ENCODE peak calls at places on chromosomes 4 and X, in ten cellular contexts. One of them, this sample, is unnamed.
A peak's percentile ranks its signal among the peaks of the same experiment; 100 is the strongest.

GRCh38 chrX:41971346-41971745 is 48.0 kb upstream of the CASK start:
- DNase-seq in CD8-positive, alpha-beta T cell: no peak
- DNase-seq in tibial artery: no peak
- DNase-seq in mucosa of descending colon: no peak
- DNase-seq in mammary epithelial cell: no peak
- DNase-seq in endothelial cell of umbilical vein: no peak
- DNase-seq in endodermal cell: no peak
- DNase-seq in BE2C: no peak
- DNase-seq in pancreas: no peak
- DNase-seq in body of pancreas: no peak
- DNase-seq in this sample: no peak

GRCh38 chrX:15233416-15234015 is 36.4 kb downstream of the ASB9 start:
- DNase-seq in body of pancreas: no peak
- DNase-seq in mammary epithelial cell: no peak
- DNase-seq in endodermal cell: no peak
- DNase-seq in tibial artery: no peak
- DNase-seq in mucosa of descending colon: no peak
- DNase-seq in BE2C: no peak
- DNase-seq in pancreas: no peak
- DNase-seq in endothelial cell of umbilical vein: no peak
- DNase-seq in CD8-positive, alpha-beta T cell: no peak
- DNase-seq in this sample: no peak

GRCh38 chr4:76250962-76251361 is 559 bp upstream of the FAM47E start:
- DNase-seq in tibial artery: no peak
- DNase-seq in mammary epithelial cell: no peak
- DNase-seq in mucosa of descending colon: no peak
- DNase-seq in body of pancreas: peak; percentile 33
- DNase-seq in endothelial cell of umbilical vein: peak; percentile 10
- DNase-seq in CD8-positive, alpha-beta T cell: no peak
- DNase-seq in pancreas: no peak
- DNase-seq in BE2C: no peak
- DNase-seq in endodermal cell: no peak
- DNase-seq in this sample: no peak

GRCh38 chrX:137428251-137428661 is 137.7 kb upstream of the ZIC3 start:
- DNase-seq in body of pancreas: no peak
- DNase-seq in pancreas: no peak
- DNase-seq in CD8-positive, alpha-beta T cell: no peak
- DNase-seq in BE2C: no peak
- DNase-seq in endodermal cell: peak; percentile 88
- DNase-seq in mucosa of descending colon: no peak
- DNase-seq in mammary epithelial cell: no peak
- DNase-seq in endothelial cell of umbilical vein: no peak
- DNase-seq in tibial artery: no peak
- DNase-seq in this sample: no peak

GRCh38 chr4:47642985-47643745 is 158.1 kb downstream of the ATP10D start:
- DNase-seq in tibial artery: no peak
- DNase-seq in body of pancreas: no peak
- DNase-seq in mucosa of descending colon: no peak
- DNase-seq in mammary epithelial cell: no peak
- DNase-seq in endothelial cell of umbilical vein: no peak
- DNase-seq in pancreas: no peak
- DNase-seq in BE2C: no peak
- DNase-seq in CD8-positive, alpha-beta T cell: no peak
- DNase-seq in endodermal cell: no peak
- DNase-seq in this sample: peak; percentile 61

GRCh38 chr4:106892786-106893185 is 143.3 kb downstream of the DKK2 start:
- DNase-seq in endothelial cell of umbilical vein: no peak
- DNase-seq in mucosa of descending colon: peak; percentile 19
- DNase-seq in BE2C: no peak
- DNase-seq in pancreas: no peak
- DNase-seq in CD8-positive, alpha-beta T cell: no peak
- DNase-seq in mammary epithelial cell: no peak
- DNase-seq in tibial artery: peak; percentile 48
- DNase-seq in body of pancreas: no peak
- DNase-seq in endodermal cell: no peak
- DNase-seq in this sample: no peak

GRCh38 chr4:304987-305680 is at the start of gene ZNF732:
- DNase-seq in CD8-positive, alpha-beta T cell: no peak
- DNase-seq in tibial artery: no peak
- DNase-seq in pancreas: peak; percentile 63
- DNase-seq in endothelial cell of umbilical vein: peak; percentile 27
- DNase-seq in BE2C: peak; percentile 66
- DNase-seq in endodermal cell: no peak
- DNase-seq in mammary epithelial cell: peak; percentile 89
- DNase-seq in body of pancreas: peak; percentile 70
- DNase-seq in mucosa of descending colon: no peak
- DNase-seq in this sample: no peak

GRCh38 chr4:99290848-99291786 is at the start of gene ADH1A:
- DNase-seq in mucosa of descending colon: no peak
- DNase-seq in body of pancreas: no peak
- DNase-seq in BE2C: no peak
- DNase-seq in mammary epithelial cell: no peak
- DNase-seq in tibial artery: no peak
- DNase-seq in pancreas: no peak
- DNase-seq in endothelial cell of umbilical vein: no peak
- DNase-seq in CD8-positive, alpha-beta T cell: no peak
- DNase-seq in endodermal cell: no peak
- DNase-seq in this sample: no peak

GRCh38 chr4:22510750-22511149 is 5.1 kb downstream of the ADGRA3 start:
- DNase-seq in endothelial cell of umbilical vein: no peak
- DNase-seq in endodermal cell: no peak
- DNase-seq in mucosa of descending colon: no peak
- DNase-seq in body of pancreas: no peak
- DNase-seq in CD8-positive, alpha-beta T cell: no peak
- DNase-seq in tibial artery: no peak
- DNase-seq in pancreas: no peak
- DNase-seq in mammary epithelial cell: no peak
- DNase-seq in BE2C: no peak
- DNase-seq in this sample: no peak

GRCh38 chr4:53805291-53805690 is 214.0 kb upstream of the LNX1 start:
- DNase-seq in tibial artery: no peak
- DNase-seq in pancreas: no peak
- DNase-seq in endodermal cell: no peak
- DNase-seq in mucosa of descending colon: no peak
- DNase-seq in CD8-positive, alpha-beta T cell: no peak
- DNase-seq in endothelial cell of umbilical vein: no peak
- DNase-seq in mammary epithelial cell: no peak
- DNase-seq in BE2C: no peak
- DNase-seq in body of pancreas: no peak
- DNase-seq in this sample: no peak

GRCh38 chrX:137574102-137574783 is 8.3 kb downstream of the ZIC3 start:
- DNase-seq in pancreas: no peak
- DNase-seq in endothelial cell of umbilical vein: no peak
- DNase-seq in BE2C: no peak
- DNase-seq in body of pancreas: no peak
- DNase-seq in endodermal cell: peak; percentile 89
- DNase-seq in CD8-positive, alpha-beta T cell: no peak
- DNase-seq in mammary epithelial cell: no peak
- DNase-seq in tibial artery: no peak
- DNase-seq in mucosa of descending colon: no peak
- DNase-seq in this sample: no peak

GRCh38 chr4:59553739-59554126 is 1646.4 kb upstream of the ADGRL3 start:
- DNase-seq in BE2C: no peak
- DNase-seq in body of pancreas: no peak
- DNase-seq in tibial artery: no peak
- DNase-seq in mammary epithelial cell: peak; percentile 4
- DNase-seq in CD8-positive, alpha-beta T cell: no peak
- DNase-seq in endothelial cell of umbilical vein: peak; percentile 3
- DNase-seq in pancreas: no peak
- DNase-seq in mucosa of descending colon: no peak
- DNase-seq in endodermal cell: no peak
- DNase-seq in this sample: no peak

GRCh38 chrX:71532078-71532752 is 689 bp upstream of the OGT start:
- DNase-seq in pancreas: no peak
- DNase-seq in body of pancreas: peak; percentile 27
- DNase-seq in BE2C: no peak
- DNase-seq in mucosa of descending colon: no peak
- DNase-seq in endodermal cell: no peak
- DNase-seq in tibial artery: no peak
- DNase-seq in endothelial cell of umbilical vein: peak; percentile 69
- DNase-seq in mammary epithelial cell: peak; percentile 55
- DNase-seq in CD8-positive, alpha-beta T cell: peak; percentile 12
- DNase-seq in this sample: no peak

GRCh38 chrX:1807301-1807731 is 192.5 kb downstream of the ASMT start:
- DNase-seq in body of pancreas: no peak
- DNase-seq in CD8-positive, alpha-beta T cell: no peak
- DNase-seq in endodermal cell: peak; percentile 81
- DNase-seq in tibial artery: no peak
- DNase-seq in BE2C: no peak
- DNase-seq in endothelial cell of umbilical vein: no peak
- DNase-seq in mammary epithelial cell: peak; percentile 13
- DNase-seq in pancreas: no peak
- DNase-seq in mucosa of descending colon: no peak
- DNase-seq in this sample: peak; percentile 42

GRCh38 chr4:185144601-185145240 is 1.7 kb downstream of the SLC25A4 start:
- DNase-seq in mammary epithelial cell: no peak
- DNase-seq in mucosa of descending colon: no peak
- DNase-seq in endodermal cell: no peak
- DNase-seq in BE2C: no peak
- DNase-seq in body of pancreas: no peak
- DNase-seq in tibial artery: no peak
- DNase-seq in endothelial cell of umbilical vein: no peak
- DNase-seq in pancreas: no peak
- DNase-seq in CD8-positive, alpha-beta T cell: no peak
- DNase-seq in this sample: no peak

GRCh38 chrX:44253573-44253942 is 89.9 kb downstream of the EFHC2 start:
- DNase-seq in mammary epithelial cell: no peak
- DNase-seq in mucosa of descending colon: no peak
- DNase-seq in tibial artery: no peak
- DNase-seq in CD8-positive, alpha-beta T cell: no peak
- DNase-seq in BE2C: no peak
- DNase-seq in body of pancreas: no peak
- DNase-seq in endodermal cell: no peak
- DNase-seq in pancreas: no peak
- DNase-seq in endothelial cell of umbilical vein: no peak
- DNase-seq in this sample: no peak

GRCh38 chr4:118120120-118120760 is 86.0 kb downstream of the NDST3 start:
- DNase-seq in endodermal cell: peak; percentile 69
- DNase-seq in BE2C: no peak
- DNase-seq in body of pancreas: no peak
- DNase-seq in CD8-positive, alpha-beta T cell: no peak
- DNase-seq in mammary epithelial cell: no peak
- DNase-seq in tibial artery: no peak
- DNase-seq in mucosa of descending colon: no peak
- DNase-seq in endothelial cell of umbilical vein: no peak
- DNase-seq in pancreas: no peak
- DNase-seq in this sample: no peak

GRCh38 chr4:1623390-1623789 is 60.7 kb downstream of the FAM53A start:
- DNase-seq in pancreas: no peak
- DNase-seq in endothelial cell of umbilical vein: no peak
- DNase-seq in CD8-positive, alpha-beta T cell: no peak
- DNase-seq in tibial artery: no peak
- DNase-seq in body of pancreas: no peak
- DNase-seq in mammary epithelial cell: no peak
- DNase-seq in endodermal cell: no peak
- DNase-seq in mucosa of descending colon: no peak
- DNase-seq in BE2C: no peak
- DNase-seq in this sample: no peak

GRCh38 chrX:133639726-133640125 is 224.4 kb upstream of the GPC4 start:
- DNase-seq in tibial artery: no peak
- DNase-seq in endothelial cell of umbilical vein: no peak
- DNase-seq in body of pancreas: no peak
- DNase-seq in mucosa of descending colon: no peak
- DNase-seq in endodermal cell: no peak
- DNase-seq in pancreas: no peak
- DNase-seq in CD8-positive, alpha-beta T cell: no peak
- DNase-seq in BE2C: no peak
- DNase-seq in mammary epithelial cell: no peak
- DNase-seq in this sample: no peak

GRCh38 chr4:7546809-7547367 is 112.2 kb upstream of the PSAPL1 start:
- DNase-seq in body of pancreas: no peak
- DNase-seq in mammary epithelial cell: peak; percentile 24
- DNase-seq in BE2C: no peak
- DNase-seq in pancreas: no peak
- DNase-seq in tibial artery: no peak
- DNase-seq in CD8-positive, alpha-beta T cell: no peak
- DNase-seq in mucosa of descending colon: no peak
- DNase-seq in endothelial cell of umbilical vein: no peak
- DNase-seq in endodermal cell: no peak
- DNase-seq in this sample: no peak

GRCh38 chr4:74623041-74623440 is 171.3 kb downstream of the BTC start:
- DNase-seq in body of pancreas: peak; percentile 22
- DNase-seq in tibial artery: no peak
- DNase-seq in pancreas: no peak
- DNase-seq in mammary epithelial cell: peak; percentile 52
- DNase-seq in endothelial cell of umbilical vein: peak; percentile 79
- DNase-seq in CD8-positive, alpha-beta T cell: no peak
- DNase-seq in BE2C: peak; percentile 9
- DNase-seq in mucosa of descending colon: no peak
- DNase-seq in endodermal cell: peak; percentile 63
- DNase-seq in this sample: peak; percentile 29

GRCh38 chrX:48468693-48469691 is 1.1 kb downstream of the SLC38A5 start:
- DNase-seq in CD8-positive, alpha-beta T cell: no peak
- DNase-seq in mucosa of descending colon: no peak
- DNase-seq in tibial artery: no peak
- DNase-seq in body of pancreas: no peak
- DNase-seq in endothelial cell of umbilical vein: no peak
- DNase-seq in mammary epithelial cell: no peak
- DNase-seq in BE2C: no peak
- DNase-seq in pancreas: no peak
- DNase-seq in endodermal cell: peak; percentile 76
- DNase-seq in this sample: peak; percentile 75
- TF ChIP-seq CTCF in CD8-positive, alpha-beta T cell: no peak
- TF ChIP-seq CTCF in mucosa of descending colon: no peak
- TF ChIP-seq CTCF in tibial artery: no peak
- TF ChIP-seq CTCF in body of pancreas: no peak
- TF ChIP-seq CTCF in endothelial cell of umbilical vein: peak; percentile 8
- TF ChIP-seq CTCF in mammary epithelial cell: no peak
- TF ChIP-seq CTCF in BE2C: no peak
- TF ChIP-seq CTCF in pancreas: no peak
- TF ChIP-seq CTCF in endodermal cell: peak; percentile 48
- TF ChIP-seq CTCF in this sample: peak; percentile 57

GRCh38 chr4:110637408-110638131 is 14.7 kb upstream of the PITX2 start:
- DNase-seq in mucosa of descending colon: no peak
- DNase-seq in endothelial cell of umbilical vein: no peak
- DNase-seq in pancreas: no peak
- DNase-seq in endodermal cell: peak; percentile 88
- DNase-seq in mammary epithelial cell: no peak
- DNase-seq in body of pancreas: no peak
- DNase-seq in CD8-positive, alpha-beta T cell: no peak
- DNase-seq in BE2C: no peak
- DNase-seq in tibial artery: no peak
- DNase-seq in this sample: no peak
- H3K4me3 ChIP-seq in mucosa of descending colon: no peak overlapping the region
- H3K4me3 ChIP-seq in endothelial cell of umbilical vein: no peak overlapping the region
- H3K4me3 ChIP-seq in pancreas: no peak overlapping the region
- H3K4me3 ChIP-seq in endodermal cell: peak overlapping the region; percentile 82
- H3K4me3 ChIP-seq in mammary epithelial cell: no peak overlapping the region
- H3K4me3 ChIP-seq in body of pancreas: no peak overlapping the region
- H3K4me3 ChIP-seq in CD8-positive, alpha-beta T cell: no peak overlapping the region
- H3K4me3 ChIP-seq in BE2C: no peak overlapping the region
- H3K4me3 ChIP-seq in tibial artery: peak overlapping the region; percentile 29
- H3K4me3 ChIP-seq in this sample: peak overlapping the region; percentile 26

GRCh38 chr4:144650311-144650820 is 4.4 kb downstream of the HHIP start:
- DNase-seq in body of pancreas: no peak
- DNase-seq in tibial artery: no peak
- DNase-seq in mammary epithelial cell: no peak
- DNase-seq in mucosa of descending colon: no peak
- DNase-seq in endothelial cell of umbilical vein: peak; percentile 45
- DNase-seq in BE2C: no peak
- DNase-seq in pancreas: no peak
- DNase-seq in CD8-positive, alpha-beta T cell: no peak
- DNase-seq in endodermal cell: no peak
- DNase-seq in this sample: no peak
- TF ChIP-seq CTCF in body of pancreas: no peak
- TF ChIP-seq CTCF in tibial artery: no peak
- TF ChIP-seq CTCF in mammary epithelial cell: no peak
- TF ChIP-seq CTCF in mucosa of descending colon: no peak
- TF ChIP-seq CTCF in endothelial cell of umbilical vein: no peak
- TF ChIP-seq CTCF in BE2C: no peak
- TF ChIP-seq CTCF in pancreas: no peak
- TF ChIP-seq CTCF in CD8-positive, alpha-beta T cell: no peak
- TF ChIP-seq CTCF in endodermal cell: no peak
- TF ChIP-seq CTCF in this sample: no peak

GRCh38 chr4:15682790-15683495 is 1.3 kb downstream of the FAM200B start:
- DNase-seq in mucosa of descending colon: no peak
- DNase-seq in pancreas: no peak
- DNase-seq in body of pancreas: no peak
- DNase-seq in CD8-positive, alpha-beta T cell: no peak
- DNase-seq in endothelial cell of umbilical vein: no peak
- DNase-seq in tibial artery: no peak
- DNase-seq in endodermal cell: no peak
- DNase-seq in mammary epithelial cell: no peak
- DNase-seq in BE2C: no peak
- DNase-seq in this sample: no peak
- H3K4me3 ChIP-seq in mucosa of descending colon: no peak overlapping the region
- H3K4me3 ChIP-seq in pancreas: peak overlapping the region; percentile 49
- H3K4me3 ChIP-seq in body of pancreas: peak overlapping the region; percentile 56
- H3K4me3 ChIP-seq in CD8-positive, alpha-beta T cell: peak overlapping the region; percentile 82
- H3K4me3 ChIP-seq in endothelial cell of umbilical vein: peak overlapping the region; percentile 98
- H3K4me3 ChIP-seq in tibial artery: peak overlapping the region; percentile 80
- H3K4me3 ChIP-seq in endodermal cell: peak overlapping the region; percentile 96
- H3K4me3 ChIP-seq in mammary epithelial cell: peak overlapping the region; percentile 95
- H3K4me3 ChIP-seq in BE2C: peak overlapping the region; percentile 95
- H3K4me3 ChIP-seq in this sample: peak overlapping the region; percentile 79